ENCODE peak calls at places on chromosome 22, in five cellular contexts. O is HFF-Myc, A is cardiac muscle cell, Y is fibroblast of pulmonary artery, W is heart right ventricle. G is an unnamed sample.

GRCh38 chr22:35154937-35155387 is 89.0 kb downstream of the ISX start:
- DNase-seq in O (no peak), Y (peak; percentile 53), A (peak; percentile 82), W (peak; percentile 37), G (peak; percentile 4)

GRCh38 chr22:40400173-40400572 is 29.8 kb downstream of the SGSM3 start:
- DNase-seq in A (no peak), W (no peak), Y (no peak), O (no peak), G (no peak)

GRCh38 chr22:43226368-43226979 is 39.5 kb upstream of the TTLL12 start:
- DNase-seq in A (peak; percentile 67), W (no peak), Y (peak; percentile 11), O (no peak), G (no peak)

GRCh38 chr22:38034278-38034882 is 22.8 kb upstream of the PICK1 start:
- DNase-seq in Y (peak; percentile 93), W (peak; percentile 74), O (peak; percentile 82), A (peak; percentile 43), G (peak; percentile 48)

GRCh38 chr22:40487663-40488249 is 117.4 kb downstream of the SGSM3 start:
- DNase-seq in O (no peak), Y (peak; percentile 55), W (no peak), A (no peak), G (no peak)

GRCh38 chr22:17566776-17567175 is 3.5 kb downstream of the SLC25A18 start:
- DNase-seq in Y (no peak), A (no peak), O (no peak), W (no peak), G (no peak)

GRCh38 chr22:46854125-46854870 is 91.8 kb downstream of the TBC1D22A start:
- DNase-seq in O (no peak), A (no peak), Y (peak; percentile 40), W (peak; percentile 53), G (no peak)

GRCh38 chr22:28939394-28939793 is 56.0 kb downstream of the ZNRF3 start:
- DNase-seq in Y (no peak), A (no peak), W (no peak), O (no peak), G (no peak)

GRCh38 chr22:23220485-23221350 is 40.4 kb downstream of the BCR start:
- DNase-seq in O (no peak), W (no peak), Y (peak; percentile 79), A (no peak), G (peak; percentile 50)

GRCh38 chr22:29028468-29028867 is 33.2 kb downstream of the C22orf31 start:
- DNase-seq in Y (no peak), A (no peak), W (no peak), O (no peak), G (no peak)

GRCh38 chr22:42906605-42907338 is 49.7 kb upstream of the ARFGAP3 start:
- DNase-seq in W (peak; percentile 75), A (peak; percentile 76), Y (peak; percentile 65), O (no peak), G (no peak)

GRCh38 chr22:42711895-42712837 is 8.5 kb downstream of the A4GALT start:
- DNase-seq in Y (no peak), O (no peak), A (no peak), W (no peak), G (no peak)

GRCh38 chr22:27150530-27150909 is 493.1 kb downstream of the MIAT start:
- DNase-seq in A (no peak), Y (no peak), W (no peak), O (no peak), G (no peak)

GRCh38 chr22:26185190-26185589 is 15.9 kb downstream of the SEZ6L start:
- DNase-seq in Y (no peak), A (no peak), W (no peak), O (no peak), G (no peak)

GRCh38 chr22:39349506-39349966 is 255 bp upstream of the SYNGR1 start:
- DNase-seq in Y (no peak), W (peak; percentile 30), O (no peak), A (peak; percentile 71), G (no peak)

GRCh38 chr22:16808744-16809143 is 16.5 kb downstream of the XKR3 start:
- DNase-seq in A (no peak), O (no peak), W (no peak), Y (no peak), G (no peak)

DNA sequence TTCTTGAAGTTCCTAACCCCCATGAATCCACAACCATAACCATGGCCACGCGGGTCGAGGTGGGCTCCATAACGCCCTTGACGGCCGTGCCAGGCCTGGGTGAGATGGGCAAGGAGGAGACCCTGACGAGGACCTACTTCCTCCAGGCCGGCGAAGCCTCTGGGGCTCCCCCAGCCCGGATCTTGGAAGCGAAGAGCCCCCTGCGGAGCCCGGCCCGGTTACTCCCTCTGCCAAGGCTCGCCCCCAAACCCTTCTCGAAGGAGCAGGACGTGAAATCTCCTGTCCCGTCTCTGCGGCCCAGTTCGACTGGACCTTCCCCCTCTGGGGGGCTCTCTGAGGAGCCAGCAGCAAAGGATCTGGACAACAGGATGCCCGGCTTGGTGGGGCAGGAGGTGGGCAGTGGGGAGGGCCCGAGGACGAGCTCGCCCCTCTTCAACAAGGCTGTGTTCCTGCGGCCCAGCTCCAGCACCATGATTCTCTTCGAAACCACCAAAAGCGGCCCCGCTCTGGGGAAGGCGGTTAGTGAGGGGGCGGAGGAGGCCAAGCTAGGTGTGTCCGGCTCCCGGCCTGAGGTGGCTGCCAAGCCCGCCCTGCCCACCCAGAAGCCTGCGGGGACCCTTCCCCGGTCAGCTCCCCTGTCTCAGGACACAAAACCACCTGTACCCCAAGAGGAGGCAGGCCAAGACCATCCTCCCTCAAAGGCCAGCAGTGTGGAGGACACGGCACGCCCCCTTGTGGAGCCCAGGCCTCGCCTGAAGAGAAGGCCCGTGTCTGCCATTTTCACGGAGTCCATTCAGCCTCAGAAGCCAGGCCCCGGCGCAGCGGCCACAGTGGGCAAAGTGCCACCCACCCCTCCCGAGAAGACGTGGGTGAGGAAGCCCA is 75.7 kb downstream of the KIAA1671 start:
- DNase-seq in O (no peak), W (peak; percentile 46), A (peak; percentile 65), Y (peak; percentile 51), G (no peak)
- TF ChIP-seq CTCF in O (peak; percentile 17), W (peak; percentile 40), A (peak; percentile 66), Y (peak; percentile 59), G (peak; percentile 22)

GRCh38 chr22:36578619-36579018 is 49.7 kb upstream of the EIF3D start:
- DNase-seq in Y (no peak), O (no peak), W (no peak), A (no peak), G (no peak)
- TF ChIP-seq CTCF in Y (no peak), O (no peak), W (no peak), A (no peak), G (no peak)

DNA sequence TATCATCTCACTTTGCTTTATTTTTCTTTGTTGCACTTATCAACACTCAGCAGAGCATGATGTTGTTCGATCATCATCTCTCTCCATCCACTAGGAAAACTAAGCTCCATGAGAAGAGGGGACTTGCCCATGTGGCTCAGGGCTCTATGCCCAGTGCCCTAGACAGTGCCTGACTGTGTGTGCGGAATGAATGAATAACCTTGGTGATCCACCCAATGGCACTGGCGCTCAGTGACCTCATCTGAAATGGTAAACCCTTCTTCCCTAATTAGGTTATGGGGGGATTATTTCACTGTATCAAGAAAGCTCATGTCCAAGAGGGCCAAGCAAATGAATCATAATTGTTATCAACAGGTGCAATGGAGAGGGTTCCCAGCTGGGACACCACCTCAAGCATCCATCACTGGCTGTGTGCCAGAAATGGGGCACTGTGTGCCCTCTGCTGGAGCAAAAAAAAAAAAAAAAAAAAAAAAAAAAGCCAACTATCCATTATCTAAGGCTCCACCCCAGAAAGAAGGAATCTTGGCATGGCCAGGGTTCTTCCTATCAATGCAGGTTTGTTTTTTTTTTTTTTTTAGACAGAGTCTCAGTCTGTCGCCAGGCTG is 172.6 kb downstream of the LARGE1 start:
- DNase-seq in W (no peak), Y (no peak), A (no peak), O (no peak), G (no peak)
- TF ChIP-seq CTCF in W (no peak), Y (no peak), A (no peak), O (no peak), G (no peak)

DNA sequence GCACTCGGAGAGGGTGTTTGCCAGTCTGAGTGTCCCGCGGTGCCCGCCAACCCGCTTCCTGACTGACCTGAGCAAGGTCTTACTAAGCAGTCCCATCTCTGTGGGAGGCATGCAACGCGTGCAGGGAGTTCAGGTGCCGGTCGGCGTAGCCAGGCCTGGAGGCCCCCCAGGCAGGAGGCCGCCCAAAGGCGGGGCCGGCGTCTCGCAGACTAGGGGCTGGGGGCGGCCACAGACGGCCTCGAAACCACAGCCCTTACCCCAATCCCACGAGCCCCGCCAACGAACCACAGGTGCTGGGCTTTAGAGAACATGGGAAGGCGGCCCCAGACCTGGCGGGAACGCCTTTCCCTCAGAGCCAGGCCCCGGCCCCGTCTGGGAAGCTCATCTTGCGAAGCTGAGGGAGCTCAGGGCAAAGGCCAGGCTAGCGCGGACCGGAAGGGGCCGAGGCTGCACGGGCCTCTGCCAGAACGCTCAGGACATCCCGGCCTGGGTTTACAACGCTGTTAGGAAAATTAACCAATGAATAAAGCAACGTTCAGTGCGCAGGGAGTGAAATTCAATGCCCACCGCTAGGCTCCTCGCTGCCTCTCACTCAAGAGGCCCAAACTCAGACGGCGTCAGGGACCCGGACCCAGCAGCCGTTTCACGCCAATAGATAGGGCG is 2.1 kb upstream of the MTFP1 start:
- DNase-seq in Y (no peak), A (peak; percentile 51), W (no peak), O (no peak), G (no peak)
- TF ChIP-seq CTCF in Y (no peak), A (peak; percentile 2), W (no peak), O (no peak), G (no peak)

DNA sequence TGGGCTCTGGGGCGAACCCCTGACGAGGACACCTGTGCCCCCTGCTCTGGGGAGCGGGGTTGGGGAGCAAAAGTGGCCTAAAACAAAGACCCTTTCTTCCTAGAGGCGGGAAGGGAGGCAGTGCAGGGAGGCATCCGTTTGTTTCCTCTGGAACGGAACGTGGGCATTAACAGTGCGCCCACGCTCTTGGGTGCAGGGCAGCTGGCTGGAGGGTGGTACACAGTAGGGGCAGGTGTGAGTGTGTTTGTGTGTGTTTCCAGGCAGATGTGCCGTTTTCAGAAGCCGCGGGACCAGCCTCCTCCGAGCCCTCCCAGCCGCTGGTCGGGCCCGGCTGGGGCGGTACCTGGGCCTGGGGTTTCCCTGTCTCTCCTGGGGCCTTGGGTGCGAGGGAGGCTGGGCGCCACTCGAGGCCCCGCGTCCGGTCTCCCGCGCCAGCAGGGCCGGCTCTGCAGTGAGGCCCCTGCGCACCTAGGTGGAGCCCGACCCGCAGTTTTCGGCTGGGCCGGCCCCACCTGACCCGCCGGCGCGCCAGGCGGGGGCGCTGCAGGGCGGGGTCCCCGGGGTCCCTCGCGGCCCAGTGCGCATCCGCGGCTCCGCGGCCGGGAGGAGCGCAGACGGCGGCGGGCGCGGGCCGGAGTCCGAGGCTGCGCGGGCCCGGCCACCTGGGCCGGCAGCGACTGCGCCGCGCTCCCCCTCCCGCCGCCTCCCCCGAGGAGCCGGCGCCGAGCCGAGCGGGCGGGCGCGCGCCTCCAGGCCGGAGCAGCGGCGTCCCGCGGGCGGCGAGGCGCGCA is 1252.7 kb downstream of the BRD1 start:
- DNase-seq in A (peak; percentile 79), W (no peak), Y (peak; percentile 3), O (no peak), G (no peak)
- TF ChIP-seq CTCF in A (no peak), W (peak; percentile 19), Y (no peak), O (peak; percentile 31), G (no peak)

DNA sequence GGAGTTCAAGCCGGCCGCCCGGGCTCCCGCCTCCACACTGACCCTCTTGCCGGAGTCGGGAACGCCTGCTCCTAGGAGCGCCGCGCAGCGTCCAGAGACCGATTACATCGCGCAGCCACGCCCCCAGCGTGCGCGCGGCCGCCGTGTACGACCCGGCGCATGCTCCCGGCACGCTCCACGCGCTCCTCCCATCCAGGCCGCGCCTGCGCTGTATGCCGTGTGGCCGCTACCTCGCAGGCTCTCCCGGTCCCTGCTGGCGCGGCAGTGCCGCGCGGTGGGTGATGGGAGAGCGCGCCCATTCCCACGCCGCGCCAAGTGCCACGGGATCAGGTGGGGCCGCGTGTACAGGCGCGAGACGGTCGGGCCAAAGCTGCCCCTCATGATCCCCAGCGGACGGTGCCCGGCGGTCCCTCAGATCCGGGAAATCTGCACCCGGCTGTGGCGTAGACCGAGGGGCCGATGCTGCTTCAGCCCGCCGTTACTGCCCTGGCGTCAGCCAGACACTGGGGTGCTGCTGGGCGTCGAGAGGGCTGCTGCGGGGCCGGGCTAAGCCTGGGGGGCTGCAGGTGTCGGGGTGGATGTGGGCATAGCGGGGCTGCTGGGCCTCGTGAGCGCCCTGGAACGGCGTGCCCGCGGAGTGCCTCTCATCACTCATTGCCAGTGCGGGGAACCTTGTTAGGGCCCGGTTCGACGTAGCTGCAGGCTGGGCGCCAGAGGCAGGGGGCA is at the start of the genes GNB1L and RTL10:
- DNase-seq in O (peak; percentile 83), Y (peak; percentile 97), A (peak; percentile 99), W (peak; percentile 96), G (peak; percentile 92)
- TF ChIP-seq CTCF in O (no peak), Y (no peak), A (peak; percentile 14), W (no peak), G (peak; percentile 10)

G was measured in AG09319.